ENCODE peak calls at places on chromosome 15, in five cellular contexts. C is HCEC 1CT, U is HTR-8/SVneo, M is iris pigment epithelial cell, J is non-pigmented ciliary epithelial cell. Q is an unnamed sample.
A peak's percentile ranks its signal among the peaks of the same experiment; 100 is the strongest.

GRCh38 chr15:41207687-41208448 is 22.7 kb downstream of the EXD1 start:
- DNase-seq in C (no peak), U (no peak), M (peak; percentile 38), J (no peak), Q (no peak)

GRCh38 chr15:48059786-48060185 is 61.0 kb upstream of the SLC24A5 start:
- DNase-seq in C (no peak), U (no peak), M (peak; percentile 36), J (no peak), Q (peak; percentile 47)

GRCh38 chr15:69253156-69253555 is 45.6 kb upstream of the PAQR5 start:
- DNase-seq in C (peak; percentile 85), U (peak; percentile 60), M (peak; percentile 85), J (peak; percentile 67), Q (peak; percentile 73)

GRCh38 chr15:76996526-76997401 is 1.8 kb downstream of the PSTPIP1 start:
- DNase-seq in C (peak; percentile 7), U (peak; percentile 23), M (no peak), J (no peak), Q (no peak)

GRCh38 chr15:77060560-77060959 is 10.3 kb downstream of the TSPAN3 start:
- DNase-seq in C (peak; percentile 62), U (no peak), M (peak; percentile 65), J (no peak), Q (no peak)

GRCh38 chr15:70095387-70096214 is 2.1 kb downstream of the TLE3 start:
- DNase-seq in C (no peak), U (no peak), M (no peak), J (no peak), Q (no peak)

GRCh38 chr15:84967380-84967779 is 14.3 kb upstream of the PDE8A start:
- DNase-seq in C (no peak), U (no peak), M (no peak), J (no peak), Q (no peak)

GRCh38 chr15:80601256-80601655 is 93.9 kb upstream of the ABHD17C start:
- DNase-seq in C (no peak), U (no peak), M (no peak), J (no peak), Q (no peak)

GRCh38 chr15:68843425-68844311 is 23.0 kb upstream of the ANP32A start:
- DNase-seq in C (peak; percentile 6), U (peak; percentile 15), M (peak; percentile 5), J (no peak), Q (no peak)

GRCh38 chr15:74226761-74227540 is 9.2 kb upstream of the CCDC33 start:
- DNase-seq in C (no peak), U (no peak), M (no peak), J (no peak), Q (no peak)

GRCh38 chr15:64751464-64751863 is 23.9 kb downstream of the RBPMS2 start:
- DNase-seq in C (no peak), U (no peak), M (no peak), J (no peak), Q (no peak)

GRCh38 chr15:39578851-39579486 is 1.9 kb upstream of the THBS1 start:
- DNase-seq in C (no peak), U (no peak), M (no peak), J (no peak), Q (no peak)

GRCh38 chr15:70526221-70526973 is 237.0 kb downstream of the UACA start:
- DNase-seq in C (peak; percentile 32), U (peak; percentile 92), M (peak; percentile 83), J (peak; percentile 53), Q (peak; percentile 24)

GRCh38 chr15:71353171-71353570 is 237.9 kb downstream of the THSD4 start:
- DNase-seq in C (no peak), U (no peak), M (no peak), J (no peak), Q (no peak)

GRCh38 chr15:57118013-57118799 is 199.8 kb downstream of the TCF12 start:
- DNase-seq in C (peak; percentile 20), U (no peak), M (peak; percentile 60), J (peak; percentile 9), Q (no peak)

GRCh38 chr15:41474436-41474835 is 19.2 kb upstream of the ITPKA start:
- DNase-seq in C (no peak), U (no peak), M (no peak), J (no peak), Q (no peak)

GRCh38 chr15:83955806-83956265 is 279.7 kb upstream of the GOLGA6L4 start:
- DNase-seq in C (no peak), U (no peak), M (no peak), J (no peak), Q (no peak)

GRCh38 chr15:100200287-100200772 is 141.4 kb downstream of the ADAMTS17 start:
- DNase-seq in C (no peak), U (no peak), M (no peak), J (no peak), Q (no peak)

GRCh38 chr15:76460347-76460746 is 123.8 kb downstream of the ISL2 start:
- DNase-seq in C (no peak), U (no peak), M (no peak), J (no peak), Q (no peak)

GRCh38 chr15:101504866-101505609 is 15.5 kb upstream of the PCSK6 start:
- DNase-seq in C (peak; percentile 48), U (no peak), M (peak; percentile 47), J (no peak), Q (no peak)

GRCh38 chr15:66488525-66488924 is 9.0 kb downstream of the SNAPC5 start:
- DNase-seq in C (no peak), U (no peak), M (no peak), J (no peak), Q (no peak)

GRCh38 chr15:73809728-73810501 is 56.8 kb upstream of the INSYN1 start:
- DNase-seq in C (no peak), U (no peak), M (no peak), J (no peak), Q (no peak)

GRCh38 chr15:80105193-80105984 is 45.9 kb downstream of the ZFAND6 start:
- DNase-seq in C (peak; percentile 82), U (peak; percentile 7), M (peak; percentile 84), J (no peak), Q (peak; percentile 8)

GRCh38 chr15:94119923-94120775 is 111.2 kb upstream of the MCTP2 start:
- DNase-seq in C (peak; percentile 10), U (peak; percentile 46), M (peak; percentile 86), J (peak; percentile 78), Q (peak; percentile 86)

GRCh38 chr15:90046846-90047481 is 45.8 kb downstream of the ZNF710 start:
- DNase-seq in C (no peak), U (no peak), M (no peak), J (no peak), Q (no peak)

GRCh38 chr15:43776101-43776717 is 557 bp downstream of the ELL3 start:
- DNase-seq in C (no peak), U (no peak), M (no peak), J (no peak), Q (no peak)

GRCh38 chr15:51341366-51342248 is at the start of gene GLDN:
- DNase-seq in C (no peak), U (no peak), M (peak; percentile 36), J (no peak), Q (no peak)

GRCh38 chr15:57751177-57751800 is 44.8 kb downstream of the POLR2M start:
- DNase-seq in C (peak; percentile 18), U (peak; percentile 42), M (peak; percentile 56), J (no peak), Q (peak; percentile 23)

GRCh38 chr15:42736178-42736792 is 643 bp downstream of the CDAN1 start:
- DNase-seq in C (no peak), U (no peak), M (peak; percentile 12), J (no peak), Q (no peak)

GRCh38 chr15:75733761-75734651 is 21.4 kb upstream of the CSPG4 start:
- DNase-seq in C (no peak), U (no peak), M (no peak), J (no peak), Q (no peak)

GRCh38 chr15:71052356-71052755 is 62.9 kb upstream of the THSD4 start:
- DNase-seq in C (peak; percentile 95), U (no peak), M (peak; percentile 88), J (no peak), Q (no peak)

GRCh38 chr15:82805994-82806406 is at the start of gene FSD2:
- DNase-seq in C (no peak), U (no peak), M (no peak), J (no peak), Q (no peak)

GRCh38 chr15:67116742-67117141 is 51.3 kb downstream of the SMAD3 start:
- DNase-seq in C (no peak), U (no peak), M (no peak), J (no peak), Q (no peak)

GRCh38 chr15:81809543-81809942 is 236.3 kb downstream of the MEX3B start:
- DNase-seq in C (peak; percentile 28), U (peak; percentile 22), M (no peak), J (no peak), Q (no peak)

Q was measured in astrocyte of the cerebellum.